ENCODE peak calls at places on chromosomes 11 and 22, in four cellular contexts. U is thoracic aorta; C is CD8-positive, alpha-beta T cell; E is IMR-90. O is an unnamed sample. For H3K27me3, the result is how much of the 10 kb centered on the place peaks cover.

GRCh38 chr22:48438096-48438495 is 1389.6 kb downstream of the BRD1 start:
- DNase-seq in E (no peak), C (no peak), U (no peak), O (no peak)

GRCh38 chr11:12202911-12203310 is 92.5 kb downstream of the MICAL2 start:
- DNase-seq in C (no peak), E (no peak), U (no peak), O (no peak)

GRCh38 chr11:113384551-113384950 is 3.0 kb upstream of the ANKK1 start:
- DNase-seq in U (no peak), E (peak), C (no peak), O (no peak)

GRCh38 chr11:110897035-110897434 is 184.8 kb upstream of the ARHGAP20 start:
- DNase-seq in E (peak), C (no peak), U (no peak), O (no peak)

GRCh38 chr11:107549253-107549953 is 16.1 kb downstream of the ALKBH8 start:
- DNase-seq in U (no peak), C (no peak), E (peak), O (peak)

GRCh38 chr11:73310661-73311393 is 2.8 kb downstream of the ARHGEF17 start:
- DNase-seq in E (no peak), C (no peak), U (no peak), O (no peak)

GRCh38 chr11:35247863-35248262 is 108.9 kb downstream of the CD44 start:
- DNase-seq in U (no peak), E (no peak), C (no peak), O (no peak)

GRCh38 chr11:12286606-12287005 is 90.8 kb upstream of the PARVA start:
- DNase-seq in C (no peak), E (no peak), U (no peak), O (no peak)

GRCh38 chr11:27754035-27755017 is 54.1 kb upstream of the BDNF start:
- DNase-seq in C (no peak), E (peak), U (no peak), O (peak)

GRCh38 chr11:28690746-28691145 is 582.6 kb downstream of the METTL15 start:
- DNase-seq in C (no peak), U (no peak), E (peak), O (no peak)

DNA sequence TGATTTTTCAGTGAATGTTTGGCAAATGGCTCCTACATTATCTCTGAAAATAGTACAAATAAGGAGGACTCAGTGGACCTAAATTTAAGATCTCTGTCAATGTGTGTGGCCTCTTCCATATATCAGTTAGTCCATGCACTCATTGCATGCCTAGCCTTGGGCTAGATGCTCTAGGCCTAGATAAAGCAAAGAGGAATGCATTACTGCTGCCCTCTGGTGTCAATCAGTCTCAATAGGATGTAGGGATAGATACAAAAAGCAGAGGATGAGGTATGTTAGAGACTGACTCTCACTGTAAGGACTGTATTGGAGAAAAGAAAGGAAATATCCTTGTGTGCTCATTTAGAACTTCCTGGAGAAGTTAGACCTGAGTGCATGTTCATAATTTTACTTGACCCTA is 42.0 kb downstream of the MS4A2 start:
- DNase-seq in C (no peak), E (no peak), U (no peak), O (no peak)
- TF ChIP-seq CTCF in C (no peak), E (no peak), U (no peak), O (peak)

DNA sequence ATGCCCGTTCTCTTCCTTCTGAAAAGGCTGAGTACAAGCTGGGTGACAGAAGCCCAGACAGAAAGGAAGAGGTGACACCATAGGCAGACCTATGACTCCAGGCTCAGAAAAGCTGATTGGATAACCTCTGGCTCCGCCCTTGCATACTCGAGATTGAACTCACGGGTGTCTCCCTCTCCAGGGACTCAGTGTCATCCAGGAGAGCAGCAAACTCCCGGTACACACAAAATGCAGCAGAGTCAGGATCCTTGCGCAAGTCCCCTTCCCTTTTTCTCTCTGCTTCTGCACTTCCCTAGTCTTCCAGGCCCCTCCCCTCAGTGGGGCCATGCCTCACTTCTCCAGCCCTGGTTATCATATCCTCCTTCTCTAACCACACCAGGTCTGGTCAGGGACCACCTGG is 9.8 kb downstream of the SCN4B start:
- DNase-seq in C (no peak), U (no peak), E (no peak), O (no peak)
- H3K27me3 ChIP-seq in C (under half), U (under half), E (under half), O (under half)

GRCh38 chr11:36365937-36366336 is 69.8 kb downstream of the PRR5L start:
- DNase-seq in C (no peak), E (no peak), U (no peak), O (no peak)
- TF ChIP-seq CTCF in C (no peak), E (no peak), U (no peak), O (no peak)

GRCh38 chr22:43305806-43306205 is 37.4 kb downstream of the SCUBE1 start:
- DNase-seq in C (no peak), E (no peak), U (no peak), O (no peak)
- H3K27me3 ChIP-seq in C (under half), E (under half), U (under half), O (under half)

DNA sequence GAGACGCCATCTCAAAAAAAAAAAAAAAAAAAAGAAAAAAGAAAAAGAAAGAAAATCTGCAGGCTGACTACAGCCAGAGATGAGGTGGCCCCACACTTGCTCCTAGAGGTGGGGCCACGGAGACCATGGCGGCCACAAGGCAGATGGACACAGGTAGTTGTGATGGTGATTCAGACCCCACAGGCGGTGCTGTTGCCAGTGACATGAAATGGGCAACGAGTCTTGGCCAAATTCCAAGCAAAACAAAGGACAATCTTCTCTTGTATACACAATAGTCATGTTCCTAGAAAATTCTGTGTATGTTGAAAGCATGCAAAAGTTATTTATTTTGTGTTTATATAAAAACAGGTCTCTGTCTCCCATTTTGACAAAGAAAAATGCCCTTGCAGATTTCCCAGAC is 22.6 kb upstream of the DAGLA start:
- DNase-seq in C (no peak), U (no peak), E (no peak), O (no peak)
- TF ChIP-seq CTCF in C (no peak), U (no peak), E (no peak), O (no peak)

GRCh38 chr22:39574779-39575551 is 4.4 kb downstream of the CACNA1I start:
- DNase-seq in E (peak), U (no peak), C (no peak), O (no peak)
- H3K27me3 ChIP-seq in E (under half), U (under half), C (under half), O (under half)

DNA sequence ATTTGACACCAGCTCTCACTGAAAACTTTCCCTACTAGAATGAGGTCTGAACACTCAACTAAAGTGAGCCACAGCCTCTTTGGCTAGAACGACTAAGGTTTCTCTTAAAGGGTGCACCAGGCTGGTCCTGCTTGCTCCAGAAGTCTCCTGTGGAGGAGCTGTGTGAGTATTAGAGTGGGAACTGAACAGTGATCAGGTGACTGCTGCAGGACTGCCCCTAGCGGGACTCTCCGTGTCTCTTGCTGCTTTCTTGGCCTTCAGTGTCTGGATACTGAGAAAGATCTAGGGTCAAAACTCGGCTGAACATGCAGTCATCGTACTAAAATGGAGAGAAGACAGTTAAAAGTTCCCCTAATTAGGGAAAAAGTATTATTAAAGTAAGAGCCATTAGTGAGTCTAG is 34.6 kb downstream of the FAM118A start:
- DNase-seq in E (no peak), C (no peak), U (no peak), O (no peak)
- TF ChIP-seq CTCF in E (no peak), C (no peak), U (no peak), O (no peak)

DNA sequence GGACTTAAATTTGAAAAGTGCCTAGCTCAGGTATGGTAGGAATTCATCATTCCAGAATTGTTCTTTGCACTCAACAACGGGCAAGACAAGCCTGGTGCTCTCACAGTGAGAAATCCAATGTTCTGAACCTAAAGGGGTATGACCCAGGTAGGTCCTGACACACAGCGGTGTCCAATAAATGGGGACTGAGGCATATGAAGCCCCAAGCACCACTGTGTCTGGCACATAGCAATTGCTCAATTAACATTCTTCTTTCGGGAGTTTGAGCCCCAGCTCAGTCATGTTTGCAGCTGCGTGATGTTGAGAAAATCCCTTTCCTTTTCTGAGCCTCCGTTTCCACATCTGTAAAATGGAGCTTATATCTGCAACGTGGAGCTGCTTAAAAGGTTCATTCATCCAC is 535.8 kb downstream of the MIAT start:
- DNase-seq in E (no peak), C (no peak), U (no peak), O (no peak)
- H3K27me3 ChIP-seq in E (half or more), C (under half), U (under half), O (under half)

GRCh38 chr22:27387561-27387960 is 414.0 kb downstream of the MN1 start:
- DNase-seq in E (no peak), U (no peak), C (no peak), O (no peak)

GRCh38 chr22:27394806-27395404 is 406.7 kb downstream of the MN1 start:
- DNase-seq in E (no peak), U (no peak), C (no peak), O (no peak)

GRCh38 chr22:27388090-27388600 is 413.4 kb downstream of the MN1 start:
- DNase-seq in C (no peak), E (no peak), U (no peak), O (no peak)

GRCh38 chr22:27393371-27393770 is 408.2 kb downstream of the MN1 start:
- DNase-seq in C (no peak), E (no peak), U (no peak), O (no peak)

GRCh38 chr22:27391092-27391770 is 410.3 kb downstream of the MN1 start:
- DNase-seq in C (no peak), U (no peak), E (no peak), O (no peak)
- TF ChIP-seq CTCF in C (no peak), U (no peak), E (no peak), O (no peak)

DNA sequence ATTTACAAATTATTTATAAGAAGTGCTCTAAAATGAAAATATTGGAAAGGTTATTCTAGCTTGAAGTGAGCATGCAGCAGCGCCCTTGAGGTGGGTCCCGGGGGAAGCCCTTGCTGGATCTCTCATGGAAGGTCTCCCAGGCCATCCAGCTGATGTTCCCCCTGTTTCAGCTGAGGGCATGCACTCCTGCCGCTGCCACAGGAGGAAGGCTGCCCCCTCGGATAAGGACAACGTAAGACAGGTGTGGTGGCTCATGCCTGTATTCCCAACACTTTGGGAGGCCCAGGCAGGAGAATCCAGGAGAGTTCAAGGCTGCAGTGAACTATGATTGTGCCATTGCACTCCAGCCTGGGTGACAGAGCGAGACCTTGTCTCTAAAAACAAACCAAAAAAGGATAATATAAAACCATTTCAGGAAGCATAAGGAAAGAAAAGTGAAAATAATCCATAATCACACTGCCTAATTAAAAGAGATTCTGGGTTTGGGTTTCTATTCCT is 15.0 kb downstream of the CDC45 start:
- DNase-seq in U (no peak), E (no peak), C (no peak), O (no peak)
- H3K27me3 ChIP-seq in U (under half), E (under half), C (under half), O (under half)